ENCODE peak calls at places on chromosome 20, in six cellular contexts. R is psoas muscle, F is GM12865, P is left lung, D is spleen, C is sigmoid colon. N is an unnamed sample.

GRCh38 chr20:10798811-10799210 is 125.0 kb upstream of the JAG1 start:
- DNase-seq in P (no peak), C (no peak), F (no peak), D (no peak), R (no peak), N (no peak)

GRCh38 chr20:61629361-61630239 is 377.5 kb downstream of the CDH4 start:
- DNase-seq in R (no peak), P (no peak), C (no peak), F (no peak), D (no peak), N (no peak)

GRCh38 chr20:43844778-43845614 is 69.7 kb upstream of the TOX2 start:
- DNase-seq in P (no peak), D (no peak), C (peak), F (no peak), R (no peak), N (no peak)

GRCh38 chr20:40422665-40423064 is 266.4 kb downstream of the MAFB start:
- DNase-seq in P (no peak), C (no peak), D (no peak), F (no peak), R (no peak), N (no peak)

GRCh38 chr20:21396045-21396893 is 1.1 kb downstream of the NKX2-4 start:
- DNase-seq in P (no peak), R (no peak), C (no peak), D (no peak), F (no peak), N (peak)

GRCh38 chr20:35199696-35200095 is 26.8 kb upstream of the MMP24 start:
- DNase-seq in F (no peak), C (no peak), P (no peak), R (no peak), D (no peak), N (no peak)

GRCh38 chr20:32877507-32877906 is 18.8 kb downstream of the EFCAB8 start:
- DNase-seq in P (no peak), R (no peak), C (peak), D (no peak), F (no peak), N (no peak)

GRCh38 chr20:10476319-10476724 is 41.2 kb downstream of the SLX4IP start:
- DNase-seq in D (no peak), P (no peak), C (no peak), F (peak), R (no peak), N (no peak)

GRCh38 chr20:64101731-64102621 is 5.4 kb downstream of the NPBWR2 start:
- DNase-seq in C (no peak), P (no peak), D (peak), R (peak), F (peak), N (peak)

GRCh38 chr20:18091624-18092023 is 33.9 kb upstream of the OVOL2 start:
- DNase-seq in P (no peak), D (no peak), R (no peak), C (no peak), F (no peak), N (no peak)

GRCh38 chr20:8549192-8549591 is 417.1 kb downstream of the PLCB1 start:
- DNase-seq in R (no peak), D (no peak), C (no peak), P (no peak), F (no peak), N (no peak)

GRCh38 chr20:63238491-63239126 is 2.9 kb downstream of the BIRC7 start:
- DNase-seq in C (no peak), D (no peak), P (no peak), R (no peak), F (no peak), N (no peak)

GRCh38 chr20:34401741-34402455 is 38.8 kb downstream of the ITCH start:
- DNase-seq in P (no peak), D (no peak), F (peak), C (no peak), R (no peak), N (no peak)

GRCh38 chr20:43727980-43728590 is 1.3 kb upstream of the GTSF1L start:
- DNase-seq in R (no peak), P (no peak), C (no peak), F (peak), D (no peak), N (no peak)

GRCh38 chr20:9258891-9259290 is 190.0 kb downstream of the PLCB4 start:
- DNase-seq in D (no peak), P (no peak), F (no peak), C (no peak), R (no peak), N (no peak)

GRCh38 chr20:1757072-1757471 is 99.5 kb upstream of the SIRPG start:
- DNase-seq in D (no peak), F (no peak), R (no peak), P (no peak), C (no peak), N (no peak)

GRCh38 chr20:61880706-61881105 is 185.0 kb downstream of the TAF4 start:
- DNase-seq in P (no peak), R (peak), F (no peak), C (no peak), D (peak), N (no peak)

GRCh38 chr20:55918471-55918870 is 86.8 kb downstream of the CBLN4 start:
- DNase-seq in P (no peak), F (no peak), D (no peak), R (no peak), C (no peak), N (no peak)

GRCh38 chr20:44309763-44310663 is 989 bp downstream of the FITM2 start:
- DNase-seq in C (no peak), R (peak), D (no peak), F (no peak), P (peak), N (no peak)

GRCh38 chr20:48921883-48922867 is 664 bp downstream of the ARFGEF2 start:
- DNase-seq in P (peak), F (no peak), R (no peak), C (no peak), D (peak), N (no peak)

GRCh38 chr20:35302421-35303335 is 10.5 kb upstream of the FAM83C start:
- DNase-seq in R (no peak), C (no peak), F (no peak), D (no peak), P (no peak), N (no peak)

GRCh38 chr20:39108746-39109145 is 146.6 kb downstream of the DHX35 start:
- DNase-seq in D (no peak), R (no peak), F (no peak), C (no peak), P (no peak), N (no peak)

GRCh38 chr20:3705491-3705969 is 6.9 kb downstream of the SIGLEC1 start:
- DNase-seq in P (no peak), F (no peak), R (peak), D (no peak), C (no peak), N (no peak)

GRCh38 chr20:16537025-16537665 is 36.1 kb downstream of the KIF16B start:
- DNase-seq in R (no peak), D (no peak), P (no peak), C (no peak), F (no peak), N (no peak)

GRCh38 chr20:62732356-62732755 is 23.7 kb downstream of the NTSR1 start:
- DNase-seq in R (no peak), D (no peak), F (no peak), P (no peak), C (no peak), N (no peak)

GRCh38 chr20:39823239-39823638 is 861.1 kb downstream of the DHX35 start:
- DNase-seq in F (no peak), C (no peak), P (no peak), R (no peak), D (no peak), N (no peak)

GRCh38 chr20:37193226-37193625 is 13.9 kb upstream of the MROH8 start:
- DNase-seq in C (no peak), F (no peak), R (no peak), P (no peak), D (no peak), N (no peak)

GRCh38 chr20:5471368-5471767 is 154.6 kb upstream of the PROKR2 start:
- DNase-seq in C (no peak), R (no peak), P (no peak), D (no peak), F (no peak), N (no peak)

GRCh38 chr20:5470458-5470857 is 153.7 kb upstream of the PROKR2 start:
- DNase-seq in P (no peak), F (no peak), D (no peak), C (no peak), R (no peak), N (no peak)

GRCh38 chr20:5470943-5471342 is 154.2 kb upstream of the PROKR2 start:
- DNase-seq in C (no peak), D (no peak), R (no peak), F (no peak), P (no peak), N (no peak)

DNA sequence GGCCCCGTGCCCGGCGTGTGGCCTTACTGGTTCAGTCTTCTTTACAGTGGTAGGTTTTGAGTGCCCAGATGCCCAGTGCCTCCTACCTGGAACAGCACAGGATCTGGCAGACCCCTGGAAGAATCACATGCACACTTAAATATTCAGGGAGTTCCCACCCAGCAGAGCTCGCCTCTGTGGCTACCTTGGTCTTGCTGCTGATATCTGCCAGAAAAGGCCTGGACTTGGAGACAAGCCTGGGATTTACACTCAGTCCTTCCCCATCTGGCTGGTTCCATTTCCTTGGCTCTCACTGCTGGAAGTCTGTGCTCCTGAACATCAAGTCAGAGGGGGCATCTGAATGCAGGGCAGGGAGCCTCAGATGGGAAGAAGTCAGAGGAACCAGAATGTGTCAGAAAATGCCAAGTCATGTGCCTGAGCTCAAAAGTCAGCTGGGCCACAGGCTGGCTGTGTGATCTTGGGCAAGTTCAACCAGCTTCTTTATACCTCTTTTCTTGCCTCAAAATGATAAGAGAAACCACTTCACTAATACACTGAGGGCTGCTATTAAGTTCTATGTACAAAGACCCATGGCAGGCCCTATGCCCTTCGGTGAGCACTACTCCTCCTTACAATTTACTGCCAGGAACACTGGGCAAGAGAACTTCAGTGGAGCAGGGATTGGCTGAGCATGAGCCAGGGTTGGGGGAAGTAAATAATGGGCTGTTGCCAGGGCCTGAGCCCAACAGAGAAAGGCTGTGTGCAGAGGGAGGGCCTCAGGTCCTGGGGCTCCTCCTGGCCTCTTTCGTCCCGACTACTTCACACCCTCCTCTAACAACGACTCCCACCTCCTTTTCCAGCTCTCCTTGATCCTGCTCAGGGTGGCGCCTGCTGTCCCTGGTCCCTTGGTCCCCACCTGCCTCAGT is 158.1 kb upstream of the PROKR2 start:
- DNase-seq in C (no peak), F (no peak), D (no peak), R (no peak), P (no peak), N (no peak)
- TF ChIP-seq CTCF in C (no peak), F (no peak), D (no peak), R (no peak), P (no peak), N (no peak)

GRCh38 chr20:57707320-57707719 is 2.5 kb downstream of the PMEPA1 start:
- DNase-seq in C (no peak), P (no peak), D (no peak), R (no peak), F (no peak), N (no peak)
- TF ChIP-seq CTCF in C (no peak), P (no peak), D (no peak), R (no peak), F (no peak), N (no peak)

GRCh38 chr20:51792960-51793359 is 9.4 kb downstream of the SALL4 start:
- DNase-seq in P (no peak), C (no peak), R (no peak), D (no peak), F (no peak), N (no peak)

GRCh38 chr20:51791626-51792025 is 10.7 kb downstream of the SALL4 start:
- DNase-seq in P (no peak), F (no peak), C (no peak), R (no peak), D (no peak), N (no peak)

GRCh38 chr20:51790256-51790655 is 12.1 kb downstream of the SALL4 start:
- DNase-seq in F (no peak), C (no peak), R (no peak), P (no peak), D (no peak), N (no peak)

GRCh38 chr20:51789434-51789833 is 12.9 kb downstream of the SALL4 start:
- DNase-seq in D (no peak), C (no peak), R (no peak), F (no peak), P (no peak), N (no peak)

GRCh38 chr20:51788822-51789221 is 13.5 kb downstream of the SALL4 start:
- DNase-seq in R (no peak), P (no peak), F (no peak), D (no peak), C (no peak), N (no peak)
- TF ChIP-seq CTCF in R (no peak), P (no peak), F (no peak), D (no peak), C (no peak), N (no peak)

GRCh38 chr20:45404438-45404837 is 3.7 kb upstream of the DBNDD2 start:
- DNase-seq in C (no peak), P (no peak), D (no peak), F (no peak), R (no peak), N (no peak)

GRCh38 chr20:45407783-45408645 is at the start of gene DBNDD2:
- DNase-seq in C (no peak), P (no peak), R (no peak), F (no peak), D (no peak), N (no peak)

GRCh38 chr20:45405566-45406259 is 2.4 kb upstream of the DBNDD2 start:
- DNase-seq in F (no peak), D (no peak), R (peak), C (peak), P (no peak), N (no peak)

GRCh38 chr20:45407067-45407745 is 883 bp upstream of the DBNDD2 start:
- DNase-seq in F (no peak), P (peak), R (peak), D (no peak), C (peak), N (no peak)

GRCh38 chr20:45406260-45407066 is 1.6 kb upstream of the DBNDD2 start:
- DNase-seq in F (no peak), D (peak), P (peak), C (peak), R (peak), N (peak)
- TF ChIP-seq CTCF in F (no peak), D (no peak), P (no peak), C (no peak), R (no peak), N (no peak)

GRCh38 chr20:50716518-50716917 is 14.9 kb upstream of the PARD6B start:
- DNase-seq in C (no peak), R (no peak), P (no peak), D (no peak), F (no peak), N (no peak)

GRCh38 chr20:50715694-50716093 is 15.7 kb upstream of the PARD6B start:
- DNase-seq in P (no peak), C (peak), D (no peak), F (no peak), R (no peak), N (no peak)

GRCh38 chr20:50712771-50713676 is 18.4 kb upstream of the PARD6B start:
- DNase-seq in R (no peak), D (no peak), P (no peak), C (peak), F (no peak), N (no peak)

GRCh38 chr20:50711113-50711825 is 19.9 kb upstream of the RIPOR3 start:
- DNase-seq in C (no peak), F (no peak), D (no peak), P (no peak), R (no peak), N (no peak)

DNA sequence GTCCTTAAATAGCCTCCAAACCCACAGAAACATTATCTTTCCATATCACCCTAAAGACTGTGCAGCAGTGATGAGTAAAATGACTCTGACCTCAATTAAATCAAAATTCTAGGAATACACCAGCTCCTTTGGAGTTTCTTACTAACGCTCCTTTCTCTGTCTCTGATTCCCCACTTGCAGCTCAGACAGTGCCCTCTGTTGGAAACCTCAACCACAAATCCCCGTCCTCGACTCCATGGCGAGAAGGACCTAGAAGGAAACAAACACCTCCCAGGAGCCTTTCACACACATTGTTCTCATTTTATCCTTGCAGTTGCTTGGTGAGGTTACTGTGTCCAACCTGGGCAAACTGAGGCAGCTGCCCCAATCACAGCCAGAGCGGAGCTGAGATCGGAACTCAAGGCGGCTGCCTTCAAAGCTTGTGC is 17.7 kb upstream of the PARD6B start:
- DNase-seq in C (peak), P (no peak), R (no peak), D (no peak), F (no peak), N (no peak)
- TF ChIP-seq CTCF in C (no peak), P (no peak), R (peak), D (peak), F (no peak), N (no peak)

DNA sequence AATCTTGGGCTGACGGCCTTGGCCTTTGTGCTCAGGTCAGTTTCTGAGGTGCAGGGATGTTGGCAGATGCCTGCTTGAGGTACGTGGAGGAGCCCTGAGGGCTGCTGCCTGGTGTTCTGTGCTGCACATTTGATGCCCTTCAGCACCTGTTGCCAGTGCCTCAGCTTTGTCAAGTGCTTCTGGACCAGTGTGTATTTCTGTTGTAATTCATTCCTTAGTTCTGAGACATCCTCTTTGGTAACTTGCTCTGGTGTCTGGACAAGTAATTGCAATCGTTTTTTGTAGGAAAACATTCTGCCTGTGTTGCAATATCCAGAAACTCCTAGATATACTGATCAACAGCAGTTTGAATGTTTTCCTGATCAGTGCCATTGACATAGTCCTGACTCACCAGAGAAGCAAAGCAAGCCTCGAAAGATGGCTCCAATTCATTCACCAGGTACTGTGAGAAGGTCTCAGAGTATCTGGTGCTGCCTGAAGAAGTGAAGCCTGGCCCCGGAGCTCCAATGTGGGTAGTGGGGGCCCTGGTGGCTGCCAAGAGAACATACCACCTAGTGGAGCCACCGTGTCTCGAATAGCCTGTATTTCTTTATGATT is 26.7 kb downstream of the ZNF337 start:
- DNase-seq in P (no peak), F (no peak), D (no peak), C (no peak), R (no peak), N (no peak)
- TF ChIP-seq CTCF in P (no peak), F (no peak), D (no peak), C (no peak), R (no peak), N (no peak)

GRCh38 chr20:19903168-19903676 is 113.9 kb upstream of the NAA20 start:
- DNase-seq in D (no peak), P (no peak), C (peak), R (no peak), F (peak), N (no peak)
- TF ChIP-seq CTCF in D (peak), P (peak), C (no peak), R (no peak), F (peak), N (no peak)

N was measured in mesothelial cell of epicardium.